ENCODE peak calls at places on chromosomes 13 and 19, in four cellular contexts. One of them, this sample, is unnamed.

GRCh38 chr13:29487466-29488454 is 107.7 kb downstream of the SLC7A1 start:
- DNase-seq in natural killer cell: no peak
- DNase-seq in AG09319: no peak
- DNase-seq in progenitor cell of endocrine pancreas: no peak
- DNase-seq in this sample: no peak

GRCh38 chr13:26037302-26037701 is 14.5 kb downstream of the SHISA2 start:
- DNase-seq in natural killer cell: no peak
- DNase-seq in progenitor cell of endocrine pancreas: no peak
- DNase-seq in AG09319: no peak
- DNase-seq in this sample: peak

GRCh38 chr19:35309481-35310279 is 17.7 kb downstream of the MAG start:
- DNase-seq in natural killer cell: no peak
- DNase-seq in AG09319: no peak
- DNase-seq in progenitor cell of endocrine pancreas: peak
- DNase-seq in this sample: no peak

GRCh38 chr13:101703838-101704237 is 251.4 kb downstream of the ITGBL1 start:
- DNase-seq in AG09319: no peak
- DNase-seq in progenitor cell of endocrine pancreas: no peak
- DNase-seq in natural killer cell: no peak
- DNase-seq in this sample: peak

GRCh38 chr13:106101201-106101600 is 434.3 kb downstream of the EFNB2 start:
- DNase-seq in AG09319: no peak
- DNase-seq in progenitor cell of endocrine pancreas: no peak
- DNase-seq in natural killer cell: no peak
- DNase-seq in this sample: no peak

GRCh38 chr19:16920816-16921529 is 32.2 kb downstream of the F2RL3 start:
- DNase-seq in AG09319: no peak
- DNase-seq in progenitor cell of endocrine pancreas: no peak
- DNase-seq in natural killer cell: no peak
- DNase-seq in this sample: no peak

GRCh38 chr19:6890938-6891337 is 3.6 kb downstream of the ADGRE1 start:
- DNase-seq in progenitor cell of endocrine pancreas: no peak
- DNase-seq in natural killer cell: no peak
- DNase-seq in AG09319: no peak
- DNase-seq in this sample: peak

GRCh38 chr19:33725567-33725966 is 71.1 kb upstream of the KCTD15 start:
- DNase-seq in AG09319: no peak
- DNase-seq in progenitor cell of endocrine pancreas: no peak
- DNase-seq in natural killer cell: no peak
- DNase-seq in this sample: no peak

GRCh38 chr13:29743229-29743786 is 107.1 kb downstream of the UBL3 start:
- DNase-seq in progenitor cell of endocrine pancreas: no peak
- DNase-seq in natural killer cell: no peak
- DNase-seq in AG09319: peak
- DNase-seq in this sample: no peak

GRCh38 chr19:52566588-52566987 is 3.5 kb upstream of the ZNF701 start:
- DNase-seq in AG09319: no peak
- DNase-seq in progenitor cell of endocrine pancreas: no peak
- DNase-seq in natural killer cell: no peak
- DNase-seq in this sample: no peak

DNA sequence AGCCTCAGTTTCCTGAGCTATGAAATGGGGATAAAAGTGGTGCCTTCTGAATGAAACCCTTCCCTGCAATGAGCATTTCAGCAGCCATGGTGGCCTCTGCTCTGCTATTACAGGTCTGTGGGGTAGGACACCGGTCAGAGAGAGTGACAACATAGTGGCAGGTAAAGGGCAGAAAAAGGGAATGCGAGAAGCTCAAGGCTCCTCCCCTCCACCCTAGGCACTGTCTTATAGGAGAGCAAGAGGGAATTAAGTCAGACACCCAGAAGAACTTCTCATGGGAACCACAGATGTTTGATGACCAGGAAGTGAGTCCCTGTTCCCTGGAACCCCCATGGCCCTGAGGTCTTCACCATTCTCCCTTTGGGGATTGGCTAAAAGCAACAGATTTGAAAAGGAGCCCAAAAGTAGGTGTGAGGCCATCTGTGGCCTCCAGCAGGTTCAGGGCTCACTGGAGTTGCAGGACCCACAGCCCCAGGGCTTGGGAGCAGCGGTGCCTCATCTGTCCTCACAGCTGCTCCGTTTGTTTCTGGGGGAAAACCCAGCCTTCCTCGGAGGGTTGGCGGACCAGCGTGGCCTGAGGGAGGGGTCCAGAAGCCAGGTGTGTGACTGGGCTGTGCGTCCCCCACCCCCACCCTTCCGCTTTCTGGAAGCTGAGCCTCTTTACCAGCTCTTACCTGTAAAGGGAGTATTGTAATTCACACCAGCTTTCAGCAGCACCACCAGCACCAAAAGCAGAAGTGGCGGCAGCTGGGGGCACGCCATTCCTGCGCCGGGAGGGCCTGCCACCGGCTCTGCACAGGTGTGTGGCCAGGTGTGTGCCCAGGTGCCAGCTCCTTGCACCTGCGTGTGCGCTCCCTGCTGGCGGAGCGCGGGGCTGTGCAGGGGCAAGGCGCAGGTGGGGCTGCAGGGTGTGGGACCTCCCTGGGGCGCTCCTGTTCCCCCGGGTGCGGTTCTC is 19.4 kb downstream of the IQCN start:
- DNase-seq in progenitor cell of endocrine pancreas: no peak
- DNase-seq in AG09319: no peak
- DNase-seq in natural killer cell: no peak
- DNase-seq in this sample: no peak
- TF ChIP-seq CTCF in progenitor cell of endocrine pancreas: peak
- TF ChIP-seq CTCF in AG09319: no peak
- TF ChIP-seq CTCF in natural killer cell: no peak
- TF ChIP-seq CTCF in this sample: peak

GRCh38 chr13:19959141-19959830 is 759 bp downstream of the ZMYM2 start:
- DNase-seq in AG09319: no peak
- DNase-seq in progenitor cell of endocrine pancreas: peak
- DNase-seq in natural killer cell: peak
- DNase-seq in this sample: peak
- TF ChIP-seq CTCF in AG09319: peak
- TF ChIP-seq CTCF in progenitor cell of endocrine pancreas: no peak
- TF ChIP-seq CTCF in natural killer cell: no peak
- TF ChIP-seq CTCF in this sample: peak

GRCh38 chr19:5337886-5338595 is 2.6 kb downstream of the PTPRS start:
- DNase-seq in natural killer cell: no peak
- DNase-seq in AG09319: no peak
- DNase-seq in progenitor cell of endocrine pancreas: no peak
- DNase-seq in this sample: no peak

GRCh38 chr19:5337126-5337525 is 3.5 kb downstream of the PTPRS start:
- DNase-seq in AG09319: no peak
- DNase-seq in progenitor cell of endocrine pancreas: no peak
- DNase-seq in natural killer cell: no peak
- DNase-seq in this sample: no peak

GRCh38 chr19:5339950-5340636 is 519 bp downstream of the PTPRS start:
- DNase-seq in progenitor cell of endocrine pancreas: peak
- DNase-seq in natural killer cell: no peak
- DNase-seq in AG09319: no peak
- DNase-seq in this sample: no peak

GRCh38 chr19:5339470-5339949 is 1.1 kb downstream of the PTPRS start:
- DNase-seq in AG09319: no peak
- DNase-seq in progenitor cell of endocrine pancreas: no peak
- DNase-seq in natural killer cell: no peak
- DNase-seq in this sample: no peak

GRCh38 chr19:5338661-5339469 is 1.7 kb downstream of the PTPRS start:
- DNase-seq in natural killer cell: no peak
- DNase-seq in AG09319: no peak
- DNase-seq in progenitor cell of endocrine pancreas: no peak
- DNase-seq in this sample: no peak
- TF ChIP-seq CTCF in natural killer cell: no peak
- TF ChIP-seq CTCF in AG09319: no peak
- TF ChIP-seq CTCF in progenitor cell of endocrine pancreas: no peak
- TF ChIP-seq CTCF in this sample: no peak

GRCh38 chr19:40585241-40585640 is 8.6 kb downstream of the SHKBP1 start:
- DNase-seq in progenitor cell of endocrine pancreas: no peak
- DNase-seq in AG09319: no peak
- DNase-seq in natural killer cell: no peak
- DNase-seq in this sample: no peak

GRCh38 chr19:40582467-40582866 is 5.8 kb downstream of the SHKBP1 start:
- DNase-seq in AG09319: no peak
- DNase-seq in natural killer cell: no peak
- DNase-seq in progenitor cell of endocrine pancreas: no peak
- DNase-seq in this sample: no peak

GRCh38 chr19:40583283-40583682 is 6.6 kb downstream of the SHKBP1 start:
- DNase-seq in AG09319: no peak
- DNase-seq in natural killer cell: no peak
- DNase-seq in progenitor cell of endocrine pancreas: no peak
- DNase-seq in this sample: no peak

GRCh38 chr19:40585677-40586422 is 9.2 kb downstream of the SHKBP1 start:
- DNase-seq in AG09319: no peak
- DNase-seq in natural killer cell: no peak
- DNase-seq in progenitor cell of endocrine pancreas: no peak
- DNase-seq in this sample: no peak

GRCh38 chr19:40584007-40584406 is 7.3 kb downstream of the SHKBP1 start:
- DNase-seq in AG09319: no peak
- DNase-seq in natural killer cell: no peak
- DNase-seq in progenitor cell of endocrine pancreas: no peak
- DNase-seq in this sample: no peak
- TF ChIP-seq CTCF in AG09319: no peak
- TF ChIP-seq CTCF in natural killer cell: no peak
- TF ChIP-seq CTCF in progenitor cell of endocrine pancreas: peak
- TF ChIP-seq CTCF in this sample: peak

GRCh38 chr19:23823952-23824389 is 65.3 kb upstream of the ZNF681 start:
- DNase-seq in progenitor cell of endocrine pancreas: no peak
- DNase-seq in natural killer cell: no peak
- DNase-seq in AG09319: no peak
- DNase-seq in this sample: peak
- TF ChIP-seq CTCF in progenitor cell of endocrine pancreas: peak
- TF ChIP-seq CTCF in natural killer cell: no peak
- TF ChIP-seq CTCF in AG09319: no peak
- TF ChIP-seq CTCF in this sample: peak

GRCh38 chr13:61029064-61029463 is 386.6 kb downstream of the PCDH20 start:
- DNase-seq in progenitor cell of endocrine pancreas: no peak
- DNase-seq in AG09319: no peak
- DNase-seq in natural killer cell: no peak
- DNase-seq in this sample: peak
- TF ChIP-seq CTCF in progenitor cell of endocrine pancreas: peak
- TF ChIP-seq CTCF in AG09319: no peak
- TF ChIP-seq CTCF in natural killer cell: no peak
- TF ChIP-seq CTCF in this sample: peak

DNA sequence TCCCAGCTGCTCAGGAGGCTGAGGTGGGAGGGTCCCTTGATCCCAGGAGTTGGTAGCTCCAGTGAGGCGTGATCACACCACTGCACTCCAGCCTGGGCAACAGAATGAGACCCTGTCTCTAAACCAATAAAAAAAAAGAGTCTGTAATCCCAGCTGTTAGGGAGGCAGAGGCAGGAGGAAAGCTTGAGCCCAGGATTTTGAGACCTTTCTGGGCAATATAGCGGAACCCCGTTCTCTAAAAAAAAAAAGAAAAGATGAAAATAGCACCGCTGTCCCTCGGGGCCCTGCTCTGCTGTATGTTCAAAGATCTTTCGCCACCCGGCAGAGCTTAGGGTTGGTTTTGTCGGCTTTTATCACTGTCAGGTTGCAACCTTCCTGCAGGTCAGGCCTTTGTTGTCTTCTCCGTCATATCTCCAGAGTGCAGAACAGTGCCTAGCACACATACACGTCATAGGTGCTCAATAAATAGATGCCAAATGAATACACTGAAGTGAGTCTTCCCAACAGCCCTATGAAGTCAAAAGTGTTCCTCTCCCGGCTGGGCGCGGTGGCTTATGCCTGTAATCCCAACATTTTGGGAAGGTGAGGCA is 13.4 kb upstream of the BCAM start:
- DNase-seq in AG09319: no peak
- DNase-seq in progenitor cell of endocrine pancreas: no peak
- DNase-seq in natural killer cell: no peak
- DNase-seq in this sample: no peak
- TF ChIP-seq CTCF in AG09319: no peak
- TF ChIP-seq CTCF in progenitor cell of endocrine pancreas: no peak
- TF ChIP-seq CTCF in natural killer cell: no peak
- TF ChIP-seq CTCF in this sample: no peak

GRCh38 chr13:84812078-84812477 is 929.8 kb upstream of the SLITRK1 start:
- DNase-seq in natural killer cell: no peak
- DNase-seq in progenitor cell of endocrine pancreas: no peak
- DNase-seq in AG09319: no peak
- DNase-seq in this sample: no peak
- TF ChIP-seq CTCF in natural killer cell: no peak
- TF ChIP-seq CTCF in progenitor cell of endocrine pancreas: no peak
- TF ChIP-seq CTCF in AG09319: no peak
- TF ChIP-seq CTCF in this sample: no peak

GRCh38 chr19:53868091-53868891 is 608 bp downstream of the MYADM start:
- DNase-seq in natural killer cell: peak
- DNase-seq in AG09319: no peak
- DNase-seq in progenitor cell of endocrine pancreas: no peak
- DNase-seq in this sample: no peak

GRCh38 chr19:53865918-53866696 is 1.6 kb upstream of the MYADM start:
- DNase-seq in progenitor cell of endocrine pancreas: no peak
- DNase-seq in natural killer cell: peak
- DNase-seq in AG09319: no peak
- DNase-seq in this sample: no peak

GRCh38 chr19:53865523-53865917 is 2.2 kb upstream of the MYADM start:
- DNase-seq in progenitor cell of endocrine pancreas: no peak
- DNase-seq in AG09319: no peak
- DNase-seq in natural killer cell: peak
- DNase-seq in this sample: no peak

GRCh38 chr19:53867225-53868090 is at the start of gene MYADM:
- DNase-seq in AG09319: peak
- DNase-seq in natural killer cell: peak
- DNase-seq in progenitor cell of endocrine pancreas: peak
- DNase-seq in this sample: peak

GRCh38 chr19:53864308-53864836 is 3.3 kb upstream of the MYADM start:
- DNase-seq in progenitor cell of endocrine pancreas: no peak
- DNase-seq in AG09319: no peak
- DNase-seq in natural killer cell: no peak
- DNase-seq in this sample: no peak
- TF ChIP-seq CTCF in progenitor cell of endocrine pancreas: no peak
- TF ChIP-seq CTCF in AG09319: no peak
- TF ChIP-seq CTCF in natural killer cell: no peak
- TF ChIP-seq CTCF in this sample: no peak